ENCODE peak calls at places on chromosomes 6 and 20, in ten cellular contexts. J, Q, B, L, F, W, V, O, P and Z are unnamed samples.
A peak's percentile ranks its signal among the peaks of the same experiment; 100 is the strongest.

GRCh38 chr6:4347877-4348276 is 212.5 kb upstream of the ECI2 start:
- DNase-seq in Q (no peak), O (no peak), J (no peak), L (no peak), B (no peak), P (no peak), V (no peak), W (no peak), F (no peak), Z (no peak)

GRCh38 chr6:57261896-57262295 is 39.8 kb upstream of the RAB23 start:
- DNase-seq in F (no peak), O (no peak), V (no peak), W (no peak), P (no peak), B (no peak), L (no peak), J (no peak), Q (peak; percentile 41), Z (peak; percentile 70)

GRCh38 chr20:22411568-22412450 is 172.6 kb downstream of the FOXA2 start:
- DNase-seq in F (peak; percentile 9), B (no peak), J (no peak), L (peak; percentile 56), O (peak; percentile 21), W (no peak), Q (peak; percentile 91), P (peak; percentile 91), V (peak; percentile 74), Z (peak; percentile 100)

GRCh38 chr6:33314515-33314942 is 651 bp upstream of the TAPBP start:
- DNase-seq in V (peak; percentile 72), P (no peak), L (peak; percentile 68), B (no peak), O (peak; percentile 76), W (peak; percentile 86), F (peak; percentile 58), Q (peak; percentile 88), J (peak; percentile 89), Z (peak; percentile 74)

GRCh38 chr6:136582702-136583471 is 32.7 kb upstream of the MAP7 start:
- DNase-seq in W (peak; percentile 94), Q (peak; percentile 93), P (no peak), J (peak; percentile 54), L (no peak), O (peak; percentile 96), V (no peak), B (peak; percentile 66), F (no peak), Z (peak; percentile 90)

GRCh38 chr6:84897874-84898635 is 133.7 kb upstream of the TBX18 start:
- DNase-seq in B (no peak), V (no peak), J (peak; percentile 47), L (no peak), F (no peak), W (peak; percentile 2), Q (peak; percentile 94), O (peak; percentile 20), P (peak; percentile 49), Z (peak; percentile 46)

GRCh38 chr6:165573671-165574070 is 89.4 kb downstream of the PDE10A start:
- DNase-seq in F (no peak), P (no peak), L (peak; percentile 47), W (peak; percentile 92), O (no peak), J (peak; percentile 95), Q (peak; percentile 45), V (peak; percentile 56), B (no peak), Z (peak; percentile 96)

GRCh38 chr20:30922129-30922528 is 335.3 kb upstream of the DEFB115 start:
- DNase-seq in B (no peak), W (no peak), P (no peak), Q (no peak), F (no peak), J (no peak), V (no peak), O (no peak), L (no peak), Z (no peak)

GRCh38 chr6:25025248-25025918 is 89.6 kb upstream of the RIPOR2 start:
- DNase-seq in B (no peak), P (no peak), W (no peak), Q (no peak), O (no peak), L (no peak), F (no peak), V (no peak), J (no peak), Z (no peak)

GRCh38 chr6:25026723-25027122 is 91.0 kb upstream of the RIPOR2 start:
- DNase-seq in P (no peak), O (no peak), B (no peak), F (peak; percentile 23), Q (no peak), L (no peak), V (no peak), J (no peak), W (no peak), Z (no peak)

GRCh38 chr6:25024821-25025220 is 89.1 kb upstream of the RIPOR2 start:
- DNase-seq in B (no peak), J (no peak), F (no peak), W (no peak), L (no peak), O (no peak), Q (no peak), V (no peak), P (no peak), Z (no peak)

GRCh38 chr6:25027221-25027916 is 91.6 kb upstream of the RIPOR2 start:
- DNase-seq in Q (no peak), O (no peak), V (no peak), J (no peak), L (no peak), P (no peak), B (no peak), F (peak; percentile 51), W (no peak), Z (no peak)

GRCh38 chr6:25025919-25026301 is 90.2 kb upstream of the RIPOR2 start:
- DNase-seq in L (no peak), P (no peak), V (no peak), J (no peak), O (no peak), B (no peak), Q (no peak), W (peak; percentile 22), F (no peak), Z (no peak)
- H3K4me3 ChIP-seq in L (no peak overlapping the region), P (no peak overlapping the region), V (no peak overlapping the region), J (no peak overlapping the region), O (no peak overlapping the region), B (no peak overlapping the region), Q (no peak overlapping the region), W (no peak overlapping the region), F (no peak overlapping the region), Z (no peak overlapping the region)

GRCh38 chr20:34884260-34884659 is 7.8 kb downstream of the ACSS2 start:
- DNase-seq in Q (no peak), P (no peak), V (no peak), O (no peak), W (no peak), F (no peak), L (no peak), J (no peak), B (no peak), Z (no peak)

GRCh38 chr20:34883809-34884208 is 7.4 kb downstream of the ACSS2 start:
- DNase-seq in P (no peak), F (no peak), O (no peak), B (no peak), L (no peak), Q (no peak), W (no peak), V (no peak), J (no peak), Z (no peak)

GRCh38 chr20:34888468-34888867 is 12.1 kb downstream of the ACSS2 start:
- DNase-seq in F (no peak), L (no peak), W (no peak), B (no peak), J (no peak), Q (no peak), O (no peak), P (no peak), V (no peak), Z (no peak)

GRCh38 chr20:34887023-34887422 is 10.6 kb downstream of the ACSS2 start:
- DNase-seq in L (no peak), J (no peak), Q (no peak), O (no peak), B (no peak), P (no peak), W (no peak), F (no peak), V (no peak), Z (no peak)

DNA sequence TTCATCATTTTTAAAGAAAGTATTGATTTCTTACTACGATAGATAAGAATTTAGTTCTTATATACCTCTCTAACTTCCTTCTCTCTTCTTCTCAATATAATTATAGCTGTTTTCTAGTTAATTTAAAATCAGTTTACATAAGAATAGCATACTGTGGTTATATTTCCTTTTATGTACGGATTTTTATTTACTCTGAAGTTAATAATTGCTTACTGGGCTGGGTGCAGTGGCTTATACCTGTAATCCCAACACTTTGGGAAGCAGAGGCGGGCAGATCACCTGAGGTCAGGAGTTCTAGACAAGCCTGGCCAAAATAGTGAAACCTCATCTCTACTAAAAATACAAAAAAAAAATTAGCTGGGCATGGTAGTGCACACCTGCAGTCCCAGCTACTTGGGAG is 9.7 kb downstream of the ACSS2 start:
- DNase-seq in Q (no peak), B (no peak), F (no peak), L (no peak), W (no peak), J (no peak), O (no peak), P (no peak), V (no peak), Z (no peak)
- H3K4me3 ChIP-seq in Q (no peak overlapping the region), B (no peak overlapping the region), F (no peak overlapping the region), L (no peak overlapping the region), W (no peak overlapping the region), J (no peak overlapping the region), O (no peak overlapping the region), P (no peak overlapping the region), V (no peak overlapping the region), Z (no peak overlapping the region)

DNA sequence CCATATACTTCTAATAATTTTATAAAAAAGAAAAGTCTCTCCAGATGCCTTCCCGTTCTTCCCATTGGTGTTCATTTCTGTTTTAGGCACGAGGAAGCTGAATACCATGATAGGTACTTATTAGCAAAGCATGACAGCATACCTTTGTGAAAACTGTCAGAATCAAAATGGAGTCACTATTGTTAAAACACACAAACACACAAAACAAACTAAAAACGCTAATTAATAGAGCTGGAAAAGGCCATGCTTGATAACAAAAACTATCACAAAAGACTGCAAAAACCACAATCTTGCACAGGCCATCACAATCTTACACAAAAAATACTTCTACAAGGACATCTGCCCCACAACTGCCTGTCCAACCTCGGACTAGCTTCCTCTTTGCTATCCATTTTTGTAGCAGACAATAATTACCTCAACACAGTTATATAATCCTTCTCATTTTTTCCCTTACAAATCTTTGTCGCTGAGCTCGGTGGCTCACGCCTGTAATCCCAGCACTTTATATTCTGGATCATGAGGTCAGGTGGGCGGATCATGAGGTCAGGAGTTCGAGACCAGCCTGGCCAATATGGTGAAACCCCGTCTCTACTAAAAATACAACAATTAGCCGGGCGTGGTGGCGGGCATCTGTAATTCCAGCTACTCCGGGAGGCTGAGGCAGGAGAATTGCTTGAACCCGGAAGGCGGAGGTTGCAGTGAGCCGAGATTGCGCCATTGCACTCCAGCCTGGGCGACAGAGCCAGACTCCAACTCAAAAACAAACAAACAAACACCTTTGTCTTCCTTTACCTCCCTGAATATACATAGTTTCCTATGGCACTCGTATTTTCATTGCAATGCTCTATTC is 3.2 kb upstream of the ABT1 start:
- DNase-seq in J (no peak), L (no peak), O (no peak), P (no peak), V (no peak), B (no peak), F (no peak), W (no peak), Q (no peak), Z (no peak)
- H3K4me3 ChIP-seq in J (peak overlapping the region; percentile 42), L (no peak overlapping the region), O (peak overlapping the region; percentile 32), P (no peak overlapping the region), V (no peak overlapping the region), B (no peak overlapping the region), F (no peak overlapping the region), W (no peak overlapping the region), Q (no peak overlapping the region), Z (no peak overlapping the region)

GRCh38 chr6:163324326-163324927 is 90.1 kb upstream of the QKI start:
- DNase-seq in P (no peak), Q (no peak), L (no peak), V (no peak), J (no peak), F (no peak), O (no peak), B (no peak), W (no peak), Z (no peak)
- H3K4me3 ChIP-seq in P (no peak overlapping the region), Q (no peak overlapping the region), L (no peak overlapping the region), V (no peak overlapping the region), J (no peak overlapping the region), F (peak overlapping the region; percentile 4), O (peak overlapping the region; percentile 52), B (no peak overlapping the region), W (no peak overlapping the region), Z (no peak overlapping the region)